ENCODE peak calls at places on chromosomes 2 and 18, in seven cellular contexts. S is fibroblast of lung, J is WERI-Rb-1, X is transverse colon, B is AG04449, O is left ventricle myocardium inferior, I is tibial artery. Q is an unnamed sample.

GRCh38 chr2:53210538-53210937 is 557.1 kb upstream of the CHAC2 start:
- DNase-seq in S (peak), J (no peak), X (no peak), B (no peak), O (no peak), I (no peak), Q (no peak)

GRCh38 chr2:176830362-176830761 is 382.2 kb upstream of the HNRNPA3 start:
- DNase-seq in S (no peak), J (peak), X (no peak), B (no peak), O (no peak), I (no peak), Q (no peak)

GRCh38 chr2:121898483-121898882 is 143.0 kb downstream of the TSN start:
- DNase-seq in S (no peak), J (no peak), X (no peak), B (no peak), O (no peak), I (no peak), Q (peak)

GRCh38 chr18:4453712-4454547 is 1.2 kb downstream of the DLGAP1 start:
- DNase-seq in S (no peak), J (no peak), X (no peak), B (no peak), O (no peak), I (no peak), Q (no peak)

GRCh38 chr2:220394433-220394832 is 767.0 kb downstream of the SLC4A3 start:
- DNase-seq in S (peak), J (no peak), X (no peak), B (no peak), O (peak), I (no peak), Q (peak)

GRCh38 chr18:48751727-48752468 is 198.9 kb downstream of the SMAD7 start:
- DNase-seq in S (no peak), J (no peak), X (no peak), B (no peak), O (no peak), I (no peak), Q (no peak)

GRCh38 chr2:177547122-177547521 is 154.5 kb downstream of the AGPS start:
- DNase-seq in S (no peak), J (no peak), X (no peak), B (no peak), O (no peak), I (no peak), Q (no peak)

GRCh38 chr2:200199576-200200263 is 106.8 kb upstream of the SPATS2L start:
- DNase-seq in S (no peak), J (peak), X (no peak), B (no peak), O (no peak), I (no peak), Q (no peak)

GRCh38 chr2:10973766-10974165 is 62.0 kb downstream of the KCNF1 start:
- DNase-seq in S (no peak), J (no peak), X (no peak), B (no peak), O (no peak), I (no peak), Q (no peak)

GRCh38 chr18:25832008-25832604 is 258.3 kb downstream of the SS18 start:
- DNase-seq in S (peak), J (peak), X (peak), B (no peak), O (peak), I (no peak), Q (peak)

GRCh38 chr2:187008111-187008510 is 159.1 kb upstream of the ZSWIM2 start:
- DNase-seq in S (peak), J (no peak), X (no peak), B (no peak), O (no peak), I (no peak), Q (peak)

GRCh38 chr2:117835990-117836760 is 21.7 kb downstream of the DDX18 start:
- DNase-seq in S (peak), J (peak), X (peak), B (peak), O (peak), I (peak), Q (peak)

GRCh38 chr2:33598472-33599174 is 476 bp downstream of the FAM98A start:
- DNase-seq in S (peak), J (peak), X (peak), B (no peak), O (no peak), I (no peak), Q (peak)

GRCh38 chr2:127763776-127764175 is 47.2 kb downstream of the WDR33 start:
- DNase-seq in S (peak), J (no peak), X (no peak), B (peak), O (no peak), I (no peak), Q (peak)

GRCh38 chr2:233470007-233470687 is 96.4 kb downstream of the USP40 start:
- DNase-seq in S (peak), J (peak), X (peak), B (no peak), O (peak), I (peak), Q (peak)

GRCh38 chr2:65877331-65877791 is 445.0 kb upstream of the SPRED2 start:
- DNase-seq in S (no peak), J (no peak), X (no peak), B (no peak), O (no peak), I (no peak), Q (no peak)

GRCh38 chr18:55546873-55547704 is 40.9 kb downstream of the TCF4 start:
- DNase-seq in S (peak), J (peak), X (no peak), B (peak), O (no peak), I (no peak), Q (peak)

GRCh38 chr18:36314754-36315153 is 17.2 kb downstream of the FHOD3 start:
- DNase-seq in S (peak), J (no peak), X (no peak), B (peak), O (no peak), I (no peak), Q (peak)

GRCh38 chr2:3644246-3644525 is 13.8 kb upstream of the ALLC start:
- DNase-seq in S (no peak), J (no peak), X (no peak), B (no peak), O (no peak), I (no peak), Q (no peak)

GRCh38 chr18:37253424-37254255 is 312.0 kb downstream of the CELF4 start:
- DNase-seq in S (no peak), J (peak), X (no peak), B (no peak), O (no peak), I (no peak), Q (no peak)

GRCh38 chr2:231661422-231662027 is 46.8 kb upstream of the PTMA start:
- DNase-seq in S (no peak), J (no peak), X (no peak), B (no peak), O (no peak), I (no peak), Q (no peak)

GRCh38 chr2:8122506-8122898 is 559.4 kb upstream of the ID2 start:
- DNase-seq in S (no peak), J (no peak), X (no peak), B (no peak), O (no peak), I (no peak), Q (no peak)

GRCh38 chr2:24919977-24920812 is at the start of gene ADCY3:
- DNase-seq in S (peak), J (peak), X (peak), B (no peak), O (peak), I (peak), Q (peak)

GRCh38 chr2:18137096-18137495 is 258.6 kb downstream of the KCNS3 start:
- DNase-seq in S (peak), J (no peak), X (no peak), B (no peak), O (no peak), I (no peak), Q (no peak)

GRCh38 chr2:123717616-123718279 is 307.3 kb upstream of the CNTNAP5 start:
- DNase-seq in S (no peak), J (no peak), X (no peak), B (no peak), O (no peak), I (no peak), Q (no peak)

GRCh38 chr2:239380831-239381708 is 19.8 kb downstream of the HDAC4 start:
- DNase-seq in S (no peak), J (no peak), X (peak), B (no peak), O (no peak), I (no peak), Q (no peak)
- H3K4me3 ChIP-seq in S (no peak), J (no peak), X (no peak), B (no peak), O (peak), I (no peak), Q (no peak)

DNA sequence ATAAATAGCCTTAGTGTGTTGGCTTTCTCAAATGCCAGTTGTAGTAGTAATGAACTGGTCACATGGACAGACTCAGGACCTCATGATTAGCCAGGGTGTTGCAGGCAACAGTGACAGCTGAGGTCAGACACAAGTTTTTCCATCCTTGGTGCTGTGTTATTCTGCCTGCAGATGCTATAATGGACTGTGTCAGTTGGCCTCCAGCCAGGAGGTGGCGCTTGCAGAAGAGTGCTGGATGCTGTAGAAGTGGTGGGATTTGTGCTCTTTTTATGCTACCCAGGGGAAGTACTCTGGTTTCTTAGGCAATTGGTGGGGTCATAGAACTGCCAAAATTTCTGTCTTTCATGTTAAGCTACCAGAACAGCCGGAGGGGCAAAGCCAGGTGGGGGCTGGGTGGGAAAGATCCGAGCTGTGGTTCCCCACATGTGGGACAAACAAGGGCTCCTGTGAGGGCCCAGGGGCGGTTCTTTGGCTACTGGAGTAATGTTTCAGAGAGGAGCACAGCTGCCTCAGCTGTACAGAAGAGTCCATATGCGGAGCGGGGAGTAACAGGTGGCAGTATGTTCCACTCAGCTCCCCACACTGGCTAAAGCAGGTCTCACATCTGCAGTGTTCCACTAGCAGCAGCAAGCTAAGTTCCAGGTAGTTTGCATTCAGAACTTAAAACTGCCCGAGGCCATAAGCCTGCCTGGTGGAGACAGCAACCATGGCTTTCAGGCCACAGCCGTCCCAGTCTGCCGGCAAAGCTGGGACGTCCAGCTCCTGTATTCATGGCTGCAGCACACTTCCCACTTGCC is 104.4 kb downstream of the GULP1 start:
- DNase-seq in S (no peak), J (no peak), X (no peak), B (no peak), O (no peak), I (no peak), Q (no peak)
- TF ChIP-seq CTCF in S (no peak), J (peak), X (no peak), B (no peak), O (no peak), I (no peak), Q (no peak)

GRCh38 chr2:83817511-83817910 is 641.6 kb downstream of the SUCLG1 start:
- DNase-seq in S (peak), J (no peak), X (no peak), B (no peak), O (no peak), I (no peak), Q (peak)

GRCh38 chr2:83826601-83827000 is 632.5 kb downstream of the SUCLG1 start:
- DNase-seq in S (no peak), J (no peak), X (no peak), B (no peak), O (no peak), I (no peak), Q (no peak)

GRCh38 chr2:83827618-83828017 is 631.5 kb downstream of the SUCLG1 start:
- DNase-seq in S (no peak), J (no peak), X (no peak), B (no peak), O (no peak), I (no peak), Q (no peak)

DNA sequence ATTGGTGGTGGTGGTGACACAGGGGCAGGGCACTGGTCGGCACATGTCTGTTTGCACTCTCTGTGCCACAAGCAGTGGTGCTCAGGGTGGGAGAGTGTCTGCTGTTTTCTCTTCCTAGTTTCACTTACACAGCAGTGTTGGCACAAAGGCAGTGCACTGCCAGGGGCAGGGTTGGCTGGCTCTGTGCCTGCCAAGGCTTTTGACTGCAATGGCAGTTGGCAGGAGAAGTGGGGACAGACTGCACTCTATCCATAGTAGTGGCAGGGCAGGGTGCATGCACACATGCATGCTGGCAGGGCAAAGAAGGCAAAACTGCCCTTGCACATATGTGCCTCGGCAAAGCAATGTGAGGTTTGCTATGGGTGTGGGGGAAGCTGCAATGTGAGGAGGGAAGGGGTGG is 635.8 kb downstream of the SUCLG1 start:
- DNase-seq in S (no peak), J (no peak), X (no peak), B (no peak), O (no peak), I (no peak), Q (no peak)
- H3K4me3 ChIP-seq in S (no peak), J (no peak), X (no peak), B (no peak), O (no peak), I (no peak), Q (no peak)

DNA sequence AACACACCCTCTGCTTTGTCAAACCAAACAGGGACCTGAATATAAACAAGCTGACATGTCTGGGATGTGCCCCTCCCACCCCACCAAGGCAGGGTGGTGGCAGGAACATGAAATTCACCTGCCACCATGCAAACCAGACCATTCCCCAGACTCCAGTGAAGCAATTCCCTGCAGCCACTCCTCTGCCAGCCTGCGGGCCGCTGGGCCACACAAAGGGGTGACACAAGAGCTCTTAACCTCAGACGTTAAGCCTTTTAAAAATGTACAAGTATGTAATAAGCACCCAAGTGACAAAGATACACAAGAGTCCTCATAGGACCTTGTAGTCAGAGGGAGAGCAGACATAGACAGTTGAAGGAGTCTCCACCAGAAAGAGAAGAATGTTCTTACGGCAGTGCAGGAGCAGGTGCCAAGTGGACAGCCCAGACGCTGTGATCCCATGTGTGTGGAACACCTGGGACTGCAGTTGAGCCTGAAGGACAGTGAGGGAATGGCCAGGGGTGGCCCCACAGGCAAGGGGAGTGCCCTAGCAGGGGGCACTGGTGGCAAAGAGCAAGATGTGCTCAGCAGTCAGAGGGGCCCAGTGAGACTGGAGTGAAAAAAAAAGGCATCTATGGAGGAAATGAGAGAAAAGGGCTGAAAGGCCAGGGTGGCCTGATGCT is 36.9 kb downstream of the CRACDL start:
- DNase-seq in S (no peak), J (no peak), X (no peak), B (no peak), O (no peak), I (no peak), Q (no peak)
- TF ChIP-seq CTCF in S (no peak), J (no peak), X (no peak), B (no peak), O (no peak), I (no peak), Q (no peak)

GRCh38 chr2:9950521-9951271 is 797 bp upstream of the GRHL1 start:
- DNase-seq in S (no peak), J (peak), X (peak), B (no peak), O (peak), I (no peak), Q (peak)
- H3K4me3 ChIP-seq in S (no peak), J (peak), X (peak), B (peak), O (peak), I (peak), Q (peak)

DNA sequence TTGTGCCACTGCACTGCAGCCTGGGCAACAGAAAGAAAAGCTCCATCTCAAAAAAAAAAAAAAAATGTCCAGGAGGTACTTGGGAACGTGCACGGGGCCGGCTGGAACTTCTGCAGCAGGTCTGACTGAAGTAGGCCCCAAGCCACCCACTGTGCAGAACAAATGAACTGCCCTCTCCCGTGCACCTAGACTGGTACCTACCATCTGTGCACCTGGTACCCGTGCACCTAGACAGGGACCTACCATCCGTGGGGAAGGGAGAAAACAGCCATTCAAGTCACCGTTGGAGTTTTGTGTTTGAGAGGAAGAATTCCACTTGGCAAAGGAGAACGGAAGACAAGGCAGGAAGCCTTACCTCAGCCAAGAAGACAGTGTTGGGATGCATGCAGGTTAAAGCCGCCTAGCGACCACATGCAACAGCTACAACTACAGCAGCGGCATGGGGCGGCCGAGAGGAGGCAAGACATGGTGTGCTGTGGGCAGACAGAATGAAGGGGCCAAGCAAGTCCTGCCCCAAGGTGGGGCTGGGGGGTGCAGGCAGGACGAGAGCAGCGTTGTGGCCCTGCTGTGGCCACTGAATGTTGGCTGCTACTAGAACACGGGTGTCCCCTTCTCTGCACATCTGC is 16.1 kb downstream of the ST3GAL5 start:
- DNase-seq in S (no peak), J (no peak), X (no peak), B (no peak), O (no peak), I (no peak), Q (no peak)
- TF ChIP-seq CTCF in S (no peak), J (no peak), X (no peak), B (no peak), O (peak), I (no peak), Q (no peak)

GRCh38 chr18:79395308-79395640 is 456 bp upstream of the NFATC1 start:
- DNase-seq in S (no peak), J (no peak), X (no peak), B (no peak), O (no peak), I (no peak), Q (no peak)
- H3K4me3 ChIP-seq in S (no peak), J (peak), X (peak), B (no peak), O (peak), I (peak), Q (no peak)

GRCh38 chr2:20677301-20678176 is 10.6 kb downstream of the GDF7 start:
- DNase-seq in S (no peak), J (no peak), X (no peak), B (no peak), O (no peak), I (no peak), Q (no peak)
- TF ChIP-seq CTCF in S (no peak), J (peak), X (no peak), B (no peak), O (peak), I (no peak), Q (no peak)

DNA sequence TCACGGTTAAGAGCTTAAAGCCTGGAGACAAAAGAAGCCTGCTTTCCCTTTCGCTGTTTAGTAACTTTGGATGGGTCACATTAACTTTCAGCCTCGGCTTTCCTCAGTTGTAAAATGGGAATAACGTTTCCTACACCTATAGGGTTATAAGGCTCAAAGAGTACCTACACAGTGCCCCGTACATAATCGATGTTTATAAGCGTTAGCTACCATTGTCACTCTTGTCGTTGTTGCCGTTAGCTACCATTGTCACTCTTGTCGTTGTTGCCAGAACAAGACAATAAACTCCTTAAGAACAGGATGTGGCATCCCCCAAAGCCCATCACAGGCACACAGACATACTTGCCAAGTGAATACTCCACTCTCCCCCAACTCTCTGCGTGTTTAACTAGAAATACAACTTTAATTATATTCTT is 901 bp upstream of the MFSD6 start:
- DNase-seq in S (no peak), J (no peak), X (no peak), B (no peak), O (no peak), I (no peak), Q (no peak)
- H3K4me3 ChIP-seq in S (no peak), J (peak), X (peak), B (peak), O (peak), I (peak), Q (peak)